ENCODE peak calls at places on chromosomes 12 and 14, in seven cellular contexts. Y, X, G, B, K, C and D are unnamed samples.

GRCh38 chr14:93375673-93376156 is 28.7 kb downstream of the COX8C start:
- DNase-seq in Y (no peak), X (no peak), G (no peak), B (no peak), K (no peak), C (peak; percentile 86), D (no peak)

GRCh38 chr14:104291123-104292000 is 153.0 kb downstream of the KIF26A start:
- DNase-seq in Y (no peak), X (no peak), G (peak; percentile 27), B (no peak), K (no peak), C (no peak), D (no peak)

GRCh38 chr12:68423175-68423574 is 91.0 kb upstream of the MDM1 start:
- DNase-seq in Y (no peak), X (no peak), G (no peak), B (no peak), K (no peak), C (no peak), D (peak; percentile 88)

GRCh38 chr14:101737414-101738367 is 23.8 kb upstream of the PPP2R5C start:
- DNase-seq in Y (no peak), X (no peak), G (no peak), B (no peak), K (no peak), C (no peak), D (no peak)

GRCh38 chr12:90909069-90909676 is 45.8 kb downstream of the CCER1 start:
- DNase-seq in Y (peak; percentile 67), X (peak; percentile 6), G (no peak), B (peak; percentile 38), K (no peak), C (no peak), D (peak; percentile 67)

GRCh38 chr12:89069431-89069830 is 282.9 kb downstream of the DUSP6 start:
- DNase-seq in Y (peak; percentile 69), X (no peak), G (no peak), B (no peak), K (no peak), C (no peak), D (no peak)

GRCh38 chr14:76902591-76902990 is 76.4 kb downstream of the LRRC74A start:
- DNase-seq in Y (no peak), X (no peak), G (no peak), B (no peak), K (no peak), C (no peak), D (no peak)

GRCh38 chr12:98796745-98797144 is 151.7 kb downstream of the APAF1 start:
- DNase-seq in Y (no peak), X (no peak), G (no peak), B (no peak), K (no peak), C (no peak), D (no peak)

GRCh38 chr12:11822071-11822818 is 172.8 kb downstream of the ETV6 start:
- DNase-seq in Y (peak; percentile 87), X (no peak), G (no peak), B (no peak), K (no peak), C (peak; percentile 74), D (peak; percentile 84)

GRCh38 chr14:51692646-51693045 is 40.9 kb downstream of the FRMD6 start:
- DNase-seq in Y (peak; percentile 47), X (no peak), G (no peak), B (no peak), K (no peak), C (no peak), D (no peak)

GRCh38 chr12:27817761-27818160 is 37.7 kb upstream of the MANSC4 start:
- DNase-seq in Y (no peak), X (no peak), G (no peak), B (no peak), K (no peak), C (no peak), D (no peak)

GRCh38 chr12:132018193-132018916 is 68.6 kb downstream of the EP400 start:
- DNase-seq in Y (peak; percentile 24), X (no peak), G (no peak), B (no peak), K (peak; percentile 34), C (no peak), D (no peak)

GRCh38 chr12:54286042-54286931 is 5.8 kb downstream of the HNRNPA1 start:
- DNase-seq in Y (no peak), X (no peak), G (no peak), B (no peak), K (no peak), C (no peak), D (no peak)

GRCh38 chr12:54292083-54292930 is 8.5 kb downstream of the NFE2 start:
- DNase-seq in Y (no peak), X (no peak), G (no peak), B (no peak), K (no peak), C (no peak), D (no peak)

GRCh38 chr12:54285150-54286041 is 4.9 kb downstream of the HNRNPA1 start:
- DNase-seq in Y (no peak), X (no peak), G (no peak), B (no peak), K (no peak), C (no peak), D (no peak)

GRCh38 chr12:54282949-54283593 is 2.5 kb downstream of the HNRNPA1 start:
- DNase-seq in Y (no peak), X (no peak), G (no peak), B (no peak), K (no peak), C (no peak), D (no peak)

GRCh38 chr12:54287316-54288157 is 7.0 kb downstream of the HNRNPA1 start:
- DNase-seq in Y (no peak), X (no peak), G (no peak), B (no peak), K (no peak), C (no peak), D (no peak)
- TF ChIP-seq POLR2A in Y (no peak), X (peak; percentile 69), G (peak; percentile 89), B (no peak), K (peak; percentile 93), C (peak; percentile 81), D (peak; percentile 73)

DNA sequence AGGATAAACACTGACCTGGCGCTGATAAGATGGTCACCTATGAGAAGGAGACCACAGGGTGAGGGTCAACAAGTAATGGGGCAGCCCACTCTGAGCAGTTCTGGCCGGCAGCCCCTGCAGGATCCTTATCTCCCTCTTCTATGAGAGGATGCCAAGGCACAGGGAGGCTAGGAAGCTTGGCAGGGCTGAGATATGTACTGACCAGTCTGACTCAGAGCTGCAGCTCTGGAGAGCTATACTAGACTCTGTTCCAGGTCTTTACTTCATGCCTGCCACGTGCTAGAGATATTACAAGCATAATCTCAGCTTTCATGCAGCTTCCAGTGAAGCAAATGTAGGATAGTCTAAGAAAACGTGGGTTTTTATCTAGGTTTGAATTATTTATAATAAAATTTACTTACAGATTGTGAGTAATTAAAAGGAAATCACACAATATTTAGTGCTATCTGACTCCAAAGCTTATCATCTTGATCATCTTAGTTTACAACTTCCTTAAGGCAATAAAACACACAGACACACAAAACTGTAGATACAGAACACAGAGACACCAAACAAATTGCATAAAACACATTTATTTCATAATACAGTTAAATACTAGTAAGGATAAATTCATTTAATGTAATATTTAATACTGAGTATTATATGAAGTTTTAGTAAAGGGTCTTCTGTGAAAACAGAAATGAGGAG is 32.3 kb downstream of the GIT2 start:
- DNase-seq in Y (peak; percentile 73), X (no peak), G (no peak), B (no peak), K (no peak), C (no peak), D (peak; percentile 79)
- H3K36me3 ChIP-seq in Y (peaks cover 39% of the 10 kb centered on the region), X (peaks cover 19% of the 10 kb centered on the region), G (peaks cover 13% of the 10 kb centered on the region), B (peaks cover 5% of the 10 kb centered on the region), K (peaks cover 66% of the 10 kb centered on the region), C (peaks cover 22% of the 10 kb centered on the region), D (peaks cover 20% of the 10 kb centered on the region)

GRCh38 chr12:6693832-6694355 is 4.7 kb upstream of the ZNF384 start:
- DNase-seq in Y (no peak), X (no peak), G (no peak), B (no peak), K (no peak), C (no peak), D (no peak)

GRCh38 chr12:6695313-6696045 is 5.1 kb downstream of the PIANP start:
- DNase-seq in Y (no peak), X (no peak), G (no peak), B (no peak), K (no peak), C (no peak), D (no peak)

GRCh38 chr12:6692888-6693287 is 3.7 kb upstream of the ZNF384 start:
- DNase-seq in Y (no peak), X (no peak), G (no peak), B (no peak), K (no peak), C (no peak), D (no peak)

GRCh38 chr12:6696690-6697583 is 3.7 kb downstream of the PIANP start:
- DNase-seq in Y (no peak), X (no peak), G (no peak), B (no peak), K (no peak), C (peak; percentile 42), D (no peak)

DNA sequence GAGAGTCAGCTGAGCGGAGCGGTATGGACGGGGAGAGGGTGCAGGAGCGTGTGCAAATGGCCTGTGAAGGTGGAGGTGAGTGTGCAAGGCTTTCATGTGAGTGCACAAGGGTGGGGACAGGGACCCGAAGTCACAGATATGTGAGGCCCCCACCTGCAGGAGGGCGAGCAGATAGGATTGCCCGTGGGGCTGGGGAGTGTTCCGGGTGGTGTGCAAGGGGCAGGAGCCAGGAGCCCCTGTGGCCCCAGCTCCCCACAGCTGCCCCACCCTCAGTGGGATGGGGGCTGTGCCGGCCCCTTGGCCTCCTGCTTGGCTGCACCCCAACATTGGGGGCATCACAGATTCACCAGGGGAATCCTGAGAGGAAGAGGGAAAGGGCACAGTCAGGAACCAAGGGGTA is 5.5 kb upstream of the ZNF384 start:
- DNase-seq in Y (no peak), X (no peak), G (no peak), B (no peak), K (no peak), C (no peak), D (no peak)
- H3K9ac ChIP-seq in Y (no peak overlapping the region), X (no peak overlapping the region), G (no peak overlapping the region), B (no peak overlapping the region), K (no peak overlapping the region), C (no peak overlapping the region), D (no peak overlapping the region)

DNA sequence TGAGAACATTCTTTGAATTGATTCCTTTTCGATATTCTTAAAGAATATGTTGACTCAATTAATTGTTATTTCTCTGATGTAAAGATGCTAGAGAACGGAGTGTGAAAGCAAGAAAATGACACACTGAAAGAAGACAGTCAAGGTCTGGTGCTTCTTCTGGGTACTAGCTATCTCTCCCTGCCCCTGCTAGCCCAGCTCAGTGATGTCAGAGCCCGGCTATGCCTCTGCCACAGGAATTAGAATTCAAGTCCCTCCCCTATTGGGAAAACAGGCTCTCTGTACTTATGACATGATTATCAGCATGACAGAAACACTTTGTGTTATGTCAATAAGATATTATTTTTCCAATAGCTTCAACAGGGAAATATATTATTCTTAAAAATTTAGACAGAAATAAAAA is 252.4 kb downstream of the KCNC2 start:
- DNase-seq in Y (no peak), X (no peak), G (no peak), B (no peak), K (no peak), C (no peak), D (no peak)
- TF ChIP-seq POLR2A in Y (no peak), X (no peak), G (no peak), B (no peak), K (no peak), C (no peak), D (no peak)

DNA sequence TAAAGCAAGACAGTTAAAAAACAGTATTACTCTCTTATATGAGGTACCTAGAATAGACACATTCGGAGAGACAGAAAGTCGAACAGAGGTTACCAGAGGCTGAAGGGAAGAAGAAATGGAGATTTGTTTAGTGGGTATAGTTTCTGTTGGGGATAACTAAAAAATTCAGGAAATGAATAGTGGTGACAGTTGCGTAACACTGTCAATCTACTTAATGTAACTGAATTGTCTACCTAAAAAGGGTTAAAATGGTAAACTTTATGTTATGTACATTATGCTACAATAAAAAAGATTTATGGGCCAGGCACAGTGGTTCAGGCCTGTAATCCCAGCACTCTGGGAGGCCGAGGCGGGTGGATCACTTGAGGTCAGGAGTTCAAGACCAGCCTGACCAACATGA is 30.6 kb upstream of the SLC6A13 start:
- DNase-seq in Y (no peak), X (no peak), G (no peak), B (no peak), K (no peak), C (no peak), D (no peak)
- H3K36me3 ChIP-seq in Y (peaks cover 30% of the 10 kb centered on the region), X (peaks cover 10% of the 10 kb centered on the region), G (peaks cover 46% of the 10 kb centered on the region), B (peaks cover 10% of the 10 kb centered on the region), K (peaks cover 42% of the 10 kb centered on the region), C (peaks cover 45% of the 10 kb centered on the region), D (peaks cover 23% of the 10 kb centered on the region)